ENCODE peak calls at places on chromosomes 12 and 14, in ten cellular contexts. Q, G, C, H, T, M, P, U, L and O are unnamed samples.

GRCh38 chr14:52153939-52154338 is 85.1 kb upstream of the NID2 start:
- DNase-seq in G (no peak), Q (no peak), P (no peak), U (no peak), C (no peak), T (no peak), M (no peak), L (no peak), H (peak; percentile 10), O (no peak)

GRCh38 chr12:10618338-10618987 is 5.1 kb upstream of the MAGOHB start:
- DNase-seq in G (peak; percentile 35), Q (no peak), T (no peak), H (no peak), M (no peak), P (no peak), L (peak; percentile 89), C (no peak), U (peak; percentile 85), O (no peak)

GRCh38 chr12:121819212-121819949 is 15.6 kb downstream of the SETD1B start:
- DNase-seq in P (no peak), M (no peak), L (no peak), G (no peak), H (no peak), C (no peak), Q (no peak), T (no peak), U (no peak), O (no peak)

GRCh38 chr12:124765571-124766489 is 97.8 kb downstream of the SCARB1 start:
- DNase-seq in H (no peak), G (peak; percentile 33), U (no peak), C (no peak), T (no peak), L (peak; percentile 37), Q (no peak), M (no peak), P (no peak), O (no peak)

GRCh38 chr14:58978336-58978735 is 210.1 kb upstream of the DAAM1 start:
- DNase-seq in U (no peak), G (peak; percentile 88), L (no peak), T (peak; percentile 64), P (no peak), Q (no peak), M (no peak), H (no peak), C (peak; percentile 41), O (no peak)

GRCh38 chr12:101064721-101065120 is 145.3 kb downstream of the SLC5A8 start:
- DNase-seq in C (no peak), L (no peak), U (peak; percentile 49), Q (no peak), T (no peak), M (no peak), H (no peak), P (no peak), G (no peak), O (no peak)

GRCh38 chr12:31732926-31733548 is 4.2 kb upstream of the AMN1 start:
- DNase-seq in L (peak; percentile 83), C (no peak), G (peak; percentile 80), T (no peak), M (no peak), P (no peak), U (peak; percentile 91), H (no peak), Q (no peak), O (no peak)

GRCh38 chr12:108356902-108357806 is 18.0 kb upstream of the CMKLR1 start:
- DNase-seq in C (no peak), T (no peak), U (no peak), L (no peak), P (no peak), M (no peak), Q (no peak), H (no peak), G (no peak), O (no peak)

GRCh38 chr12:26787125-26787495 is 45.9 kb downstream of the ITPR2 start:
- DNase-seq in L (peak; percentile 88), T (no peak), P (no peak), U (peak; percentile 88), G (peak; percentile 68), H (no peak), C (no peak), Q (no peak), M (no peak), O (no peak)
- H3K4me3 ChIP-seq in L (no peak overlapping the region), T (no peak overlapping the region), P (no peak overlapping the region), U (no peak overlapping the region), G (no peak overlapping the region), H (no peak overlapping the region), C (no peak overlapping the region), Q (no peak overlapping the region), M (no peak overlapping the region), O (no peak overlapping the region)

DNA sequence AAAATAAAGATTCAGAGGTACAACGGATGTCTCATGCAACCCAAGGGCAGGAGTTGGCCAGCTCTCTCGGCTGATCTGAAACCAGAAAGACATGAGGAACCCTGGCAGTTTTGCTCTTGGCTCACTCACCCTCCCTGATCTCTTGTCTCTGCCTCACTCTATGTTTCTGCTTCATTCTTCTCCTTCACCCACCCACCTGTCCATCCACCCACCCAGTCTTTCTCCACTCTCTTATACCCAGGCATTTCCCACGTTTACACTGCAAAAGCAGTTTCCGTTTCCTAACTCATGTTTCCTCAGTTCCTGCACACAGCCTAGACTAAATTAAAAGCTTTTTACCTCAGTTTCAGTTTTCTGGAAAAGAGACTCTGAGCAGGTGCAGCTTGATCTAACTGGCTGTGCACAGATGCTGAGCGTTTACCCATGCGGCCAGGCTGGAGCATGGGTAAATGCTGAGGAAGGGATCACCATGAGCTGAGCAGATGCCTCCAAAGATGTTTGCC is 157.6 kb downstream of the PRKCH start:
- DNase-seq in T (no peak), C (no peak), M (no peak), G (no peak), P (peak; percentile 21), Q (no peak), U (no peak), H (no peak), L (no peak), O (no peak)
- H3K4me1 ChIP-seq in T (peaks cover 80% of the 10 kb centered on the region), C (peaks cover 10% of the 10 kb centered on the region), M (peaks cover 12% of the 10 kb centered on the region), G (peaks cover 37% of the 10 kb centered on the region), P (peaks cover 75% of the 10 kb centered on the region), Q (peaks cover 68% of the 10 kb centered on the region), U (peaks cover 68% of the 10 kb centered on the region), H (peaks cover 79% of the 10 kb centered on the region), L (peaks cover 46% of the 10 kb centered on the region), O (peaks cover 74% of the 10 kb centered on the region)

GRCh38 chr14:69570836-69571330 is 3.8 kb downstream of the CCDC177 start:
- DNase-seq in G (no peak), M (no peak), T (no peak), H (no peak), C (no peak), Q (no peak), L (no peak), U (no peak), P (no peak), O (no peak)
- H3K27me3 ChIP-seq in G (peaks cover 99% of the 10 kb centered on the region), M (peaks cover 99% of the 10 kb centered on the region), T (peaks cover 100% of the 10 kb centered on the region), H (peaks cover 20% of the 10 kb centered on the region), C (peaks cover 3% of the 10 kb centered on the region), Q (peaks cover 85% of the 10 kb centered on the region), L (peaks cover 82% of the 10 kb centered on the region), U (peaks cover 79% of the 10 kb centered on the region), P (peaks cover 23% of the 10 kb centered on the region), O (peaks cover 22% of the 10 kb centered on the region)

GRCh38 chr14:22822619-22823551 is 6.8 kb upstream of the MRPL52 start:
- DNase-seq in U (peak; percentile 89), Q (peak; percentile 80), G (peak; percentile 97), H (peak; percentile 57), M (peak; percentile 81), P (peak; percentile 66), C (peak; percentile 83), L (peak; percentile 94), T (peak; percentile 74), O (peak; percentile 86)

GRCh38 chr14:22820731-22821130 is 5.5 kb upstream of the SLC7A7 start:
- DNase-seq in C (no peak), P (no peak), L (peak; percentile 62), G (peak; percentile 15), M (no peak), Q (no peak), U (peak; percentile 75), H (no peak), T (no peak), O (no peak)

GRCh38 chr14:22819191-22819988 is 4.2 kb upstream of the SLC7A7 start:
- DNase-seq in T (peak; percentile 55), M (peak; percentile 64), G (peak; percentile 87), Q (no peak), C (no peak), U (peak; percentile 33), P (no peak), H (no peak), L (peak; percentile 84), O (no peak)

GRCh38 chr14:22822017-22822618 is 6.9 kb upstream of the SLC7A7 start:
- DNase-seq in G (no peak), Q (no peak), L (no peak), C (peak; percentile 52), H (no peak), U (no peak), P (no peak), M (no peak), T (no peak), O (no peak)

DNA sequence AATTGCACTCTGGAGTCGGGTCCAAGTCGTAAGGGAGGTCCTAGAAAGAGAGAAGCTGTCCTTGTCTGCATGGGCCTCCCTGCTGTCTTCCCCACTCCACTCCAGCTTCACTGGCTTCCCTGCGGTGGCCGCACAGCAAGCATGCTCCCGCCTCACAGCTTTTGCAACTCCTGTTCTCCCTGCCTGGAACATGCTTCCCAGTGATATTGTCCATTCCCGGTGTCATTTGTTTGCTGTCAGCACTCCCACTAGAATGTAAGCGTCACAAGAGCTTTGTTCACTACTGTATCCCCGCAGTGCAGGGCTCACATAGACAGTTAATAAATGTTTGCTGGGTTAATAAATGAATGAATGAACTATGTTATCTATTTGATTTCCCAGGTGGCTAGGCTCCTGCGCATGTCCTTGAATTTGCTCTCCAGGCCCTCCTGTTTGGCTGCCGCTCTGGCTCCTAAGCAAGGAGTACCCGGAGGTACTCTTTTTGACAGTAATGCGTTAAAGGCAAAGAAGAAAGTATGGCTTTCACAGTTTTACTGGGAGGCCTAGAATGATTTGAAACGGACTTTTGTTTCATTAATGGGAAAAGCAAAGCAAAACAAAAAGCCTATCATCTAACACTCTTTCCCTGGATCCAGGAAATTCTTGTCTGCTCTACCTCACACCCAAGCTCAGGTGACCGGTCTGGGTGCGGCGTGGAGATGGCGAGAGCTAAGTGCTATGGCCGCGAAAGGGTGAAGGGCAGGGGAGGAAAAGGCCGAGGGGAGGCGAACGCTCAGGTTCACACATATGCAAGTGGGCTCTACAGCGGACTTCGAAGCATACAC is 6.2 kb upstream of the SLC7A7 start:
- DNase-seq in U (no peak), M (no peak), L (peak; percentile 20), H (no peak), C (no peak), G (peak; percentile 48), T (no peak), Q (no peak), P (no peak), O (no peak)
- H3K4me3 ChIP-seq in U (no peak overlapping the region), M (no peak overlapping the region), L (no peak overlapping the region), H (no peak overlapping the region), C (no peak overlapping the region), G (no peak overlapping the region), T (no peak overlapping the region), Q (no peak overlapping the region), P (no peak overlapping the region), O (no peak overlapping the region)

GRCh38 chr12:38543151-38543550 is 226.6 kb downstream of the ALG10B start:
- DNase-seq in G (no peak), U (peak; percentile 30), C (no peak), Q (peak; percentile 46), P (no peak), L (no peak), H (no peak), T (no peak), M (no peak), O (no peak)
- H3K4me1 ChIP-seq in G (no peaks in the 10 kb centered on the region), U (peaks cover 12% of the 10 kb centered on the region), C (no peaks in the 10 kb centered on the region), Q (no peaks in the 10 kb centered on the region), P (no peaks in the 10 kb centered on the region), L (no peaks in the 10 kb centered on the region), H (no peaks in the 10 kb centered on the region), T (no peaks in the 10 kb centered on the region), M (no peaks in the 10 kb centered on the region), O (no peaks in the 10 kb centered on the region)